ENCODE peak calls at places on chromosomes 13 and 19, in six cellular contexts. One of them, this sample, is unnamed.
A peak's percentile ranks its signal among the peaks of the same experiment; 100 is the strongest.

GRCh38 chr13:112982281-112983041 is 13.4 kb downstream of the MCF2L start:
- DNase-seq in AG10803: no peak
- DNase-seq in HTR-8/SVneo: no peak
- DNase-seq in mesothelial cell of epicardium: no peak
- DNase-seq in ACHN: no peak
- DNase-seq in HFFc6: no peak
- DNase-seq in this sample: no peak

GRCh38 chr13:33796095-33796494 is 21.9 kb upstream of the RFC3 start:
- DNase-seq in AG10803: no peak
- DNase-seq in HTR-8/SVneo: no peak
- DNase-seq in mesothelial cell of epicardium: no peak
- DNase-seq in HFFc6: no peak
- DNase-seq in ACHN: no peak
- DNase-seq in this sample: no peak

GRCh38 chr19:52889931-52890330 is 7.5 kb downstream of the ZNF320 start:
- DNase-seq in mesothelial cell of epicardium: no peak
- DNase-seq in HTR-8/SVneo: no peak
- DNase-seq in AG10803: no peak
- DNase-seq in HFFc6: no peak
- DNase-seq in ACHN: no peak
- DNase-seq in this sample: no peak

GRCh38 chr13:22018297-22019210 is 347.7 kb downstream of the FGF9 start:
- DNase-seq in HFFc6: no peak
- DNase-seq in HTR-8/SVneo: no peak
- DNase-seq in mesothelial cell of epicardium: no peak
- DNase-seq in ACHN: no peak
- DNase-seq in AG10803: no peak
- DNase-seq in this sample: no peak

GRCh38 chr13:59950201-59950730 is 213.5 kb downstream of the DIAPH3 start:
- DNase-seq in HFFc6: no peak
- DNase-seq in HTR-8/SVneo: no peak
- DNase-seq in ACHN: no peak
- DNase-seq in mesothelial cell of epicardium: no peak
- DNase-seq in AG10803: peak; percentile 25
- DNase-seq in this sample: no peak

GRCh38 chr13:93881418-93881817 is 598.1 kb downstream of the DCT start:
- DNase-seq in AG10803: no peak
- DNase-seq in ACHN: peak; percentile 14
- DNase-seq in HFFc6: peak; percentile 37
- DNase-seq in mesothelial cell of epicardium: no peak
- DNase-seq in HTR-8/SVneo: no peak
- DNase-seq in this sample: no peak

GRCh38 chr13:22726721-22727120 is 454.1 kb upstream of the SGCG start:
- DNase-seq in HFFc6: no peak
- DNase-seq in mesothelial cell of epicardium: no peak
- DNase-seq in HTR-8/SVneo: no peak
- DNase-seq in AG10803: no peak
- DNase-seq in ACHN: no peak
- DNase-seq in this sample: no peak

GRCh38 chr13:45224181-45224580 is 23.3 kb upstream of the KCTD4 start:
- DNase-seq in HFFc6: peak; percentile 47
- DNase-seq in HTR-8/SVneo: no peak
- DNase-seq in AG10803: peak; percentile 64
- DNase-seq in mesothelial cell of epicardium: no peak
- DNase-seq in ACHN: no peak
- DNase-seq in this sample: no peak

GRCh38 chr13:70585109-70585508 is 476.9 kb upstream of the KLHL1 start:
- DNase-seq in mesothelial cell of epicardium: no peak
- DNase-seq in HFFc6: no peak
- DNase-seq in ACHN: no peak
- DNase-seq in AG10803: no peak
- DNase-seq in HTR-8/SVneo: no peak
- DNase-seq in this sample: no peak

GRCh38 chr13:39311619-39312018 is 273.4 kb downstream of the NHLRC3 start:
- DNase-seq in AG10803: peak; percentile 35
- DNase-seq in ACHN: no peak
- DNase-seq in HFFc6: peak; percentile 3
- DNase-seq in mesothelial cell of epicardium: no peak
- DNase-seq in HTR-8/SVneo: no peak
- DNase-seq in this sample: no peak

GRCh38 chr19:18589380-18590272 is 1.0 kb downstream of the REX1BD start:
- DNase-seq in ACHN: peak; percentile 72
- DNase-seq in HFFc6: peak; percentile 54
- DNase-seq in HTR-8/SVneo: no peak
- DNase-seq in mesothelial cell of epicardium: peak; percentile 74
- DNase-seq in AG10803: peak; percentile 52
- DNase-seq in this sample: peak; percentile 51

GRCh38 chr19:44986389-44986788 is 14.9 kb upstream of the RELB start:
- DNase-seq in AG10803: no peak
- DNase-seq in mesothelial cell of epicardium: no peak
- DNase-seq in HTR-8/SVneo: no peak
- DNase-seq in HFFc6: no peak
- DNase-seq in ACHN: no peak
- DNase-seq in this sample: no peak

GRCh38 chr19:55146078-55146647 is 2.8 kb downstream of the TNNT1 start:
- DNase-seq in HTR-8/SVneo: peak; percentile 79
- DNase-seq in mesothelial cell of epicardium: no peak
- DNase-seq in AG10803: no peak
- DNase-seq in ACHN: peak; percentile 62
- DNase-seq in HFFc6: no peak
- DNase-seq in this sample: peak; percentile 91